ENCODE peak calls at places on chromosomes 13 and 19, in four cellular contexts. T is Peyer's patch, M is tibial nerve, S is GM12878. B is an unnamed sample. For H3K36me3, the result is how much of the 10 kb centered on the place peaks cover.

GRCh38 chr19:58182989-58183821 is at the start of gene ZNF274:
- DNase-seq in S (peak), T (peak), M (peak), B (peak)

GRCh38 chr13:49113526-49114286 is 106.4 kb upstream of the MLNR start:
- DNase-seq in M (no peak), T (no peak), S (no peak), B (no peak)

GRCh38 chr13:50171585-50172282 is 156.5 kb downstream of the KCNRG start:
- DNase-seq in M (no peak), T (no peak), S (no peak), B (peak)

GRCh38 chr13:106473174-106473573 is 62.3 kb downstream of the EFNB2 start:
- DNase-seq in T (no peak), M (no peak), S (no peak), B (peak)

GRCh38 chr13:20217168-20217567 is 15.0 kb downstream of the GJB6 start:
- DNase-seq in M (no peak), S (no peak), T (no peak), B (no peak)

GRCh38 chr19:8585894-8586750 is 8.9 kb upstream of the MYO1F start:
- DNase-seq in T (peak), M (no peak), S (no peak), B (no peak)

GRCh38 chr19:29966594-29967249 is 24.7 kb downstream of the URI1 start:
- DNase-seq in M (no peak), S (no peak), T (no peak), B (no peak)

GRCh38 chr19:35559281-35559659 is 4.2 kb downstream of the ATP4A start:
- DNase-seq in S (peak), T (no peak), M (no peak), B (no peak)

GRCh38 chr19:970695-971094 is 13.4 kb upstream of the WDR18 start:
- DNase-seq in M (no peak), S (no peak), T (no peak), B (no peak)

GRCh38 chr13:46541210-46541609 is 11.8 kb upstream of the LRCH1 start:
- DNase-seq in S (no peak), T (no peak), M (no peak), B (no peak)

GRCh38 chr13:100124265-100124664 is 35.4 kb downstream of the PCCA start:
- DNase-seq in M (no peak), S (no peak), T (no peak), B (no peak)

GRCh38 chr13:41554180-41554579 is 96.8 kb downstream of the RGCC start:
- DNase-seq in M (no peak), S (no peak), T (no peak), B (no peak)

GRCh38 chr13:48234652-48235099 is 1.7 kb downstream of the ITM2B start:
- DNase-seq in S (no peak), T (no peak), M (no peak), B (no peak)

GRCh38 chr13:98099627-98100026 is 43.3 kb upstream of the FARP1 start:
- DNase-seq in T (no peak), S (no peak), M (no peak), B (no peak)

GRCh38 chr19:2424686-2425621 is 2.4 kb downstream of the TIMM13 start:
- DNase-seq in M (no peak), T (peak), S (no peak), B (peak)

DNA sequence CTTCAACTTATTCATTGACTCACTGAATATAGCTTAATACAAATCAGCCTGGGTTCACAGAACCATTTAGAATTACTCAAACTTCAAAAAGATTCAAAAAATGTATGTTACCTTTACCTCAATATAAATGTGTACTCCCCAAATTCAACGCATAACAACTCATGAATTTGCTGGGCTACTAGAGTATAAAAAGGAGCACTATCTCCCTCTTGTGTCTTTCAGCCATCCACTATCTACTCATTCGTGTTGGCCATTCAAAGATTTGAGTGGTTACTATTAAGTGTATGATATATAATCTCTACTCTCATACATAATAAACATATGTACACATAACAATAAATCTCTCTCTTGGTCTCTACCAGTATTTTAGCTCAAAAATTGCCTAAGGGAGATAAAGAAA is 20.3 kb downstream of the INTS6 start:
- DNase-seq in T (no peak), M (no peak), S (no peak), B (no peak)
- TF ChIP-seq POLR2A in T (no peak), M (no peak), S (no peak), B (no peak)

GRCh38 chr19:15433519-15434069 is 14.8 kb upstream of the AKAP8L start:
- DNase-seq in M (no peak), S (no peak), T (peak), B (no peak)

GRCh38 chr19:15431396-15432017 is 12.7 kb upstream of the AKAP8L start:
- DNase-seq in S (no peak), T (peak), M (no peak), B (no peak)

GRCh38 chr19:15432018-15432494 is 13.3 kb upstream of the AKAP8L start:
- DNase-seq in T (peak), S (no peak), M (no peak), B (no peak)

GRCh38 chr19:15430526-15431120 is 11.8 kb upstream of the AKAP8L start:
- DNase-seq in S (no peak), M (no peak), T (peak), B (no peak)

DNA sequence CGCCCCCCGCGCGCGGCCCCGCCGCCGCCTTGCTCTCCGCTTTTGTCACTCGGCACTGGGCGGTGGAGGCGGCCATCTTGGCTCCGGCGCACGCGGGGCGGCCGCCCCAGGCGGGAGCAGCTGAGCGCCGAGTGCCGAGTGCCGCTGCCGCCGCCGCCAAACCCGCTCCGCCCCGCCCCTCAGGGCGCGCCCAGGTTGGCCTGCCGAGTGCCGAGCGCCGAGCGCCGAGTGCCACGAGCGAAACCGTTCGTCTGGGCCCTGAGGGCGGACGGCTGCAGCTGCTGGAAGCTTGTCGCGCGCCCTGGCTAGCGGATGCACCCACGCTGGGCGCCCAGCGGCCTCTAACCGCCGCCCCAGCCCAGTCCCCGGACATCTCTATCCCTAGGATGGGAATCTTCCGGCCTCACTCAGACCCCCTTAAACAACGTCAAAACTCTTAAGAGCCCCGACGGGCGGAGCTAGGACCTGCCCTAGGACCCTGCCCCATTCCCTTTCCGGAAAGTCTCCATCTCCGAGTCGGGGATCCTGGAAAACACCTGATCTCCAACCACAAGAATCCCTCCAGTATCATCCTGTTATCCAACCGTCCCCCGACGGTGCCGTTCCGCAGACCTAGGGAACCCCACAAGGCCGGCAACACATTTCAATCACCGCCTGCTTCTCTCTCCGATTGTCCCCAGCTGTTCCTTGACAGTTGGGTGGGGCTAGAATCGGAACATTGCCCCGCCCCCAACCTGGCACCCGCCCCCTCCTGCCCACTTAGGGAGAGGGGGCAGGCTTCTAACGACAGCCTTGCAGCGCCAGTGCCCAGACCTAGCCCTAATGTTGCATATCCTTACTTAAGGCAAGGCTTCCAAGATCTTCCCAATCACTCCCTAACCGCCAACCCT is 14.1 kb upstream of the AKAP8L start:
- DNase-seq in S (peak), M (peak), T (peak), B (peak)
- H3K27ac ChIP-seq in S (peak), M (peak), T (peak), B (peak)

DNA sequence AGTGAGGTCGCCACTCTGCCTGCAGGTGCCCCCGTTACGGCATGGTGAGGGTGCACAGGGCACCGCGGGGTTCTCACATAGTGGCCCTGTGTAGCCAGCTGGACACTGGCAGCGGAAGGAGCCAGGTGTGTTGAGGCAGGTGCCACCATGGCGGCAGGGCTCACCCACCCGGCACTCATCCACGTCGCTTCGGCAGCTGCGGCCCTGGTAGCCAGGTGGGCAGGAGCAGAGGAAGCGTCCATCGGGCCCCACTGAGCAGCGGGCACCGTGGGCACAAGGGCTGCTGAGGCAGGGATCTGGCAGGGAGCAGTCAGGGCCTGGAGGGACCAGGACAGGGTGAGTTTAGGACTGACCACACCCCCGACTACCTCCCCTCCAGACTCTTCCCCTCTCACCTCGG is 8.8 kb downstream of the NOTCH3 start:
- DNase-seq in S (no peak), T (no peak), M (no peak), B (no peak)
- H3K36me3 ChIP-seq in S (under half), T (under half), M (under half), B (under half)

GRCh38 chr19:47765522-47766358 is 12.8 kb upstream of the SELENOW start:
- DNase-seq in M (peak), T (peak), S (no peak), B (peak)
- TF ChIP-seq POLR2A in M (no peak), T (no peak), S (no peak), B (no peak)